ENCODE peak calls at places on chromosomes 4 and X, in four cellular contexts. B is cardiac muscle cell, K is ascending aorta, R is Caco-2. L is an unnamed sample.

GRCh38 chrX:153944140-153944799 is at the start of gene RENBP:
- DNase-seq in B (peak), K (no peak), R (no peak), L (no peak)

GRCh38 chr4:16269742-16270522 is 43.7 kb upstream of the TAPT1 start:
- DNase-seq in B (no peak), K (no peak), R (no peak), L (peak)

GRCh38 chrX:2550288-2551020 is 49.7 kb upstream of the DHRSX start:
- DNase-seq in B (no peak), K (no peak), R (no peak), L (no peak)

GRCh38 chr4:38759790-38760122 is 23.0 kb downstream of the TLR10 start:
- DNase-seq in B (no peak), K (no peak), R (no peak), L (no peak)

GRCh38 chr4:6568689-6569332 is 6.2 kb upstream of the MAN2B2 start:
- DNase-seq in B (no peak), K (no peak), R (no peak), L (peak)

GRCh38 chr4:6986067-6986780 is 56.9 kb upstream of the TADA2B start:
- DNase-seq in B (peak), K (no peak), R (no peak), L (no peak)

GRCh38 chr4:86043755-86044592 is 315.9 kb downstream of the MAPK10 start:
- DNase-seq in B (peak), K (no peak), R (peak), L (no peak)

GRCh38 chr4:169314906-169315305 is 44.1 kb upstream of the SH3RF1 start:
- DNase-seq in B (peak), K (no peak), R (peak), L (no peak)

GRCh38 chr4:73902038-73902637 is 32.9 kb downstream of the CXCL1 start:
- DNase-seq in B (no peak), K (no peak), R (no peak), L (no peak)

GRCh38 chrX:13845721-13846378 is 29.0 kb upstream of the GPM6B start:
- DNase-seq in B (no peak), K (no peak), R (no peak), L (no peak)

GRCh38 chr4:94995684-94996394 is 238.1 kb downstream of the BMPR1B start:
- DNase-seq in B (peak), K (peak), R (no peak), L (no peak)

GRCh38 chrX:9786839-9787635 is 808 bp downstream of the SHROOM2 start:
- DNase-seq in B (peak), K (no peak), R (peak), L (no peak)

GRCh38 chr4:65367306-65367705 is 303.0 kb downstream of the EPHA5 start:
- DNase-seq in B (no peak), K (no peak), R (no peak), L (no peak)

GRCh38 chrX:103417370-103417769 is 41.0 kb downstream of the BEX3 start:
- DNase-seq in B (no peak), K (no peak), R (no peak), L (no peak)

GRCh38 chr4:113365377-113365776 is 315.9 kb downstream of the ANK2 start:
- DNase-seq in B (no peak), K (no peak), R (no peak), L (no peak)

GRCh38 chrX:14039344-14039743 is 9.7 kb upstream of the GEMIN8 start:
- DNase-seq in B (peak), K (no peak), R (peak), L (no peak)

GRCh38 chr4:174324725-174325124 is 41.0 kb downstream of the CEP44 start:
- DNase-seq in B (no peak), K (no peak), R (no peak), L (no peak)

GRCh38 chr4:37662861-37663390 is 23.2 kb downstream of the RELL1 start:
- DNase-seq in B (peak), K (no peak), R (no peak), L (no peak)

GRCh38 chrX:40544343-40545250 is 36.2 kb upstream of the ATP6AP2 start:
- DNase-seq in B (no peak), K (no peak), R (no peak), L (no peak)

GRCh38 chr4:28225005-28225404 is 1364.4 kb downstream of the STIM2 start:
- DNase-seq in B (peak), K (no peak), R (peak), L (no peak)

GRCh38 chr4:173288296-173288695 is 45.9 kb downstream of the HMGB2 start:
- DNase-seq in B (peak), K (no peak), R (peak), L (peak)

GRCh38 chr4:182255421-182256190 is 12.4 kb downstream of the TENM3 start:
- DNase-seq in B (no peak), K (no peak), R (no peak), L (no peak)

GRCh38 chrX:109393859-109394258 is 88.0 kb downstream of the GUCY2F start:
- DNase-seq in B (no peak), K (no peak), R (peak), L (no peak)

GRCh38 chr4:4202510-4202909 is 24.2 kb downstream of the OTOP1 start:
- DNase-seq in B (no peak), K (no peak), R (no peak), L (no peak)

GRCh38 chrX:150610446-150610845 is 42.0 kb downstream of the MTM1 start:
- DNase-seq in B (no peak), K (no peak), R (no peak), L (no peak)

GRCh38 chrX:107549504-107549903 is 78.8 kb upstream of the PRPS1 start:
- DNase-seq in B (no peak), K (no peak), R (peak), L (no peak)

GRCh38 chr4:84799318-84799717 is 167.2 kb downstream of the WDFY3 start:
- DNase-seq in B (no peak), K (no peak), R (no peak), L (no peak)

GRCh38 chr4:26175016-26175786 is 145.6 kb upstream of the RBPJ start:
- DNase-seq in B (no peak), K (no peak), R (no peak), L (no peak)

GRCh38 chrX:153969904-153970397 is 1.7 kb downstream of the HCFC1 start:
- DNase-seq in B (no peak), K (no peak), R (no peak), L (no peak)

GRCh38 chr4:6492027-6492590 is 19.7 kb upstream of the PPP2R2C start:
- DNase-seq in B (no peak), K (no peak), R (no peak), L (no peak)

GRCh38 chr4:30720021-30720655 is at the start of gene PCDH7:
- DNase-seq in B (peak), K (no peak), R (peak), L (no peak)

GRCh38 chrX:55490121-55490520 is 473 bp upstream of the USP51 start:
- DNase-seq in B (no peak), K (no peak), R (no peak), L (no peak)
- H3K4me3 ChIP-seq in B (peak), K (peak), R (peak), L (peak)

GRCh38 chr4:186624951-186625350 is 69.6 kb upstream of the MTNR1A start:
- DNase-seq in B (peak), K (no peak), R (no peak), L (peak)
- TF ChIP-seq CTCF in B (no peak), K (no peak), R (no peak), L (no peak)

DNA sequence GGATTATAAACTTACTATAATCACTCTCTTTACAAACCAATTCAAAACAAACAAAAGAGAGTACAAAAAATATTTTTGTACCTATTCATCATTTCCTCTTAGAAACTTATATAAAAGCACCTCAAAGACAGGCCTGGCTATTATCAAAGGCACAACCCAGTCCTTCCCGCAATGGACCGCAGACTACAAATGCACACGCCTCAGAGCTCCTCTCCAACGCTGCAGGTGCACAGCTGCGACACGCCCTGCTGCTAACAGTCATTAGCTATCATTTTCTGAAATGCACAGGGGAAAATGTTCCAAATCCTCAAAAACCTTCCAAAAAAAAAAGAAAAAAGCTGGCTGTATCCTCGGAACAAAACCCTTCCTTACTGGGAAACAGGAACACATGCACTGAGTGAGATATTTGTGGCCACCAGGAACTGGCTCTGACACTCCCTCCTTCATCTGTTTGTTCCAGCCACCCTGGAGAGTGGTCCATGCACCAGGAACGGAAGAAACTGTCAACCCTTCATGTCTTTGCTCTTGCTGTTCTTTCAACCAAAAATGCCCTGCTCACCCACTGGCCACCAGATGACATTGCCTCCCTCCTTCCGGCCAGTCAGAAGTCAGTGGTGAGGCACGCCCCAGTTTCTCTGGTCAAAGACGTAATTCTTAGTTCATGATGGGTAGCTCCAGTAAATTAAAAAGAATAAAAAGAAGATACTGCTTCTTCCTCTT is 16.7 kb downstream of the IRF2 start:
- DNase-seq in B (no peak), K (no peak), R (no peak), L (no peak)
- H3K4me3 ChIP-seq in B (no peak), K (no peak), R (no peak), L (no peak)

GRCh38 chr4:103484521-103484920 is 235.3 kb downstream of the TACR3 start:
- DNase-seq in B (no peak), K (no peak), R (no peak), L (no peak)

GRCh38 chr4:103482471-103482870 is 237.3 kb downstream of the TACR3 start:
- DNase-seq in B (no peak), K (no peak), R (no peak), L (no peak)

GRCh38 chr4:103478210-103478609 is 241.6 kb downstream of the TACR3 start:
- DNase-seq in B (no peak), K (no peak), R (no peak), L (no peak)

GRCh38 chr4:103482893-103483292 is 236.9 kb downstream of the TACR3 start:
- DNase-seq in B (no peak), K (no peak), R (no peak), L (no peak)

DNA sequence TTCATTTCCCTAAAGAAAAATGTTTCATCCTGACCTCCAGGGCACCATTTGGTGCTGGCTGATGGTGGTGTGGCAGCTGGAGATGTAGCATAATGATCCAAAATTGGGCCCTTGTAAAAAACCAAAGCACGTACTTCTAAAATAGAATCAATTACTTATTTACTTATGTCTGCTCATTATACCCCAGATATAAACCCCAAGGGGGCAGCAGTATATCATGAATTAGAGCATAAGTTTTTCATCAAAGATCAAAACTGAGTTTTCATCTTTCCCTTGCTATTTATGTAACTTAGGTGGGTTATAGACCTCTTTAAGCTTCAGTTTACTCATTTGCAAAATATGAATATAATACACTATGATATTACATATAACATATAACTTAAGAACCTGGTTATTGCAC is 241.1 kb downstream of the TACR3 start:
- DNase-seq in B (no peak), K (no peak), R (peak), L (no peak)
- TF ChIP-seq CTCF in B (no peak), K (no peak), R (no peak), L (no peak)